ENCODE peak calls at places on chromosomes 11 and 22, in six cellular contexts. Y is kidney, K is A673, T is heart left ventricle, Q is mammary epithelial cell, L is HCT116. G is an unnamed sample.

GRCh38 chr11:15613231-15613630 is 498.5 kb downstream of the INSC start:
- DNase-seq in Y (no peak), L (no peak), Q (no peak), K (no peak), T (no peak), G (no peak)

GRCh38 chr11:131467645-131468270 is 97.3 kb downstream of the NTM start:
- DNase-seq in Q (no peak), Y (no peak), K (no peak), L (no peak), T (no peak), G (no peak)

GRCh38 chr11:72641900-72642814 is 32.1 kb downstream of the PDE2A start:
- DNase-seq in L (no peak), K (peak; percentile 37), Y (peak; percentile 83), T (peak; percentile 59), Q (peak; percentile 24), G (no peak)

GRCh38 chr11:834371-835316 is 1.9 kb downstream of the CD151 start:
- DNase-seq in L (peak; percentile 72), Q (peak; percentile 91), Y (peak; percentile 95), K (peak; percentile 78), T (peak; percentile 90), G (no peak)

GRCh38 chr11:76237914-76238313 is 31.6 kb upstream of the WNT11 start:
- DNase-seq in T (no peak), Y (no peak), K (peak; percentile 59), L (peak; percentile 48), Q (no peak), G (no peak)

GRCh38 chr11:131546218-131546895 is 175.9 kb downstream of the NTM start:
- DNase-seq in K (no peak), Y (no peak), Q (no peak), T (no peak), L (no peak), G (no peak)

GRCh38 chr11:75313457-75314272 is 37.8 kb downstream of the ARRB1 start:
- DNase-seq in L (no peak), Q (no peak), K (peak; percentile 92), Y (peak; percentile 86), T (peak; percentile 77), G (peak; percentile 38)

GRCh38 chr11:130698174-130698573 is 218.1 kb downstream of the SNX19 start:
- DNase-seq in T (no peak), Q (no peak), Y (no peak), K (no peak), L (no peak), G (no peak)

GRCh38 chr22:47133263-47133662 is 370.8 kb downstream of the TBC1D22A start:
- DNase-seq in L (no peak), Q (no peak), T (no peak), K (peak; percentile 10), Y (no peak), G (no peak)

GRCh38 chr11:96506953-96507354 is 117.1 kb downstream of the JRKL start:
- DNase-seq in L (no peak), Y (no peak), T (no peak), K (no peak), Q (no peak), G (no peak)

GRCh38 chr11:66011239-66011784 is 496 bp upstream of the CST6 start:
- DNase-seq in K (no peak), Y (peak; percentile 79), L (peak; percentile 91), Q (peak; percentile 97), T (no peak), G (no peak)

GRCh38 chr22:25199726-25200520 is at the start of gene CRYBB3:
- DNase-seq in L (no peak), T (no peak), Y (no peak), K (no peak), Q (no peak), G (no peak)

GRCh38 chr22:41857160-41857859 is 24.4 kb downstream of the SREBF2 start:
- DNase-seq in Y (no peak), Q (peak; percentile 88), K (peak; percentile 57), L (peak; percentile 65), T (peak; percentile 45), G (no peak)

GRCh38 chr11:64583296-64584262 is 7.4 kb upstream of the SLC22A12 start:
- DNase-seq in K (no peak), Q (no peak), T (peak; percentile 22), L (no peak), Y (peak; percentile 40), G (no peak)

GRCh38 chr11:1238767-1239595 is 16.1 kb downstream of the MUC5B start:
- DNase-seq in Y (no peak), T (no peak), K (no peak), Q (no peak), L (no peak), G (no peak)

GRCh38 chr11:19071255-19071654 is 10.7 kb upstream of the MRGPRX2 start:
- DNase-seq in T (peak; percentile 55), Y (peak; percentile 87), L (peak; percentile 77), K (peak; percentile 87), Q (peak; percentile 77), G (peak; percentile 40)

GRCh38 chr11:64153831-64154230 is 12.1 kb downstream of the MACROD1 start:
- DNase-seq in Q (no peak), K (no peak), T (no peak), L (no peak), Y (no peak), G (no peak)

GRCh38 chr22:45544588-45545170 is 42.0 kb downstream of the FBLN1 start:
- DNase-seq in L (no peak), Q (peak; percentile 49), T (peak; percentile 60), Y (no peak), K (no peak), G (no peak)

GRCh38 chr11:77200869-77201268 is 72.8 kb downstream of the MYO7A start:
- DNase-seq in Q (no peak), L (no peak), Y (no peak), K (no peak), T (no peak), G (no peak)

GRCh38 chr11:19934828-19935259 is 222.2 kb downstream of the NAV2 start:
- DNase-seq in Q (peak; percentile 53), T (no peak), Y (no peak), K (no peak), L (no peak), G (no peak)

GRCh38 chr11:15826826-15827225 is 529.5 kb downstream of the SOX6 start:
- DNase-seq in Q (peak; percentile 15), T (peak; percentile 35), Y (no peak), K (peak; percentile 83), L (peak; percentile 4), G (no peak)

GRCh38 chr11:33970984-33971466 is 79.1 kb upstream of the LMO2 start:
- DNase-seq in T (peak; percentile 42), Q (peak; percentile 42), K (peak; percentile 96), L (peak; percentile 64), Y (no peak), G (peak; percentile 39)

GRCh38 chr11:122601131-122602125 is 54.1 kb upstream of the UBASH3B start:
- DNase-seq in Y (no peak), K (no peak), Q (peak; percentile 41), T (no peak), L (no peak), G (no peak)

GRCh38 chr11:5808500-5809121 is at the start of gene OR52N2:
- DNase-seq in Y (peak; percentile 73), L (peak; percentile 61), T (peak; percentile 70), Q (peak; percentile 51), K (peak; percentile 73), G (peak; percentile 33)

GRCh38 chr11:8017894-8018741 is 31.0 kb downstream of the EIF3F start:
- DNase-seq in T (no peak), K (peak; percentile 7), L (no peak), Y (no peak), Q (no peak), G (peak; percentile 59)
- H3K27ac ChIP-seq in T (peak overlapping the region; percentile 84), K (no peak overlapping the region), L (no peak overlapping the region), Y (no peak overlapping the region), Q (no peak overlapping the region), G (peak overlapping the region; percentile 60)

GRCh38 chr22:37043828-37044538 is 7.6 kb upstream of the KCTD17 start:
- DNase-seq in T (peak; percentile 69), K (peak; percentile 38), L (peak; percentile 47), Q (peak; percentile 58), Y (peak; percentile 85), G (no peak)
- H3K27ac ChIP-seq in T (no peak overlapping the region), K (no peak overlapping the region), L (no peak overlapping the region), Q (no peak overlapping the region), Y (no peak overlapping the region), G (no peak overlapping the region)

GRCh38 chr22:43008921-43009320 is 6.0 kb downstream of the PACSIN2 start:
- DNase-seq in K (no peak), Q (no peak), T (no peak), Y (no peak), L (no peak), G (no peak)

GRCh38 chr22:43009444-43009843 is 5.5 kb downstream of the PACSIN2 start:
- DNase-seq in Q (no peak), Y (no peak), T (no peak), K (no peak), L (no peak), G (no peak)

GRCh38 chr22:43012390-43012789 is 2.6 kb downstream of the PACSIN2 start:
- DNase-seq in Y (no peak), Q (no peak), K (no peak), L (no peak), T (no peak), G (no peak)

GRCh38 chr22:43013355-43014061 is 1.4 kb downstream of the PACSIN2 start:
- DNase-seq in K (no peak), L (no peak), Y (no peak), Q (peak; percentile 56), T (no peak), G (no peak)

GRCh38 chr22:43011079-43011478 is 3.9 kb downstream of the PACSIN2 start:
- DNase-seq in K (no peak), Q (no peak), L (no peak), Y (no peak), T (no peak), G (no peak)
- H3K27ac ChIP-seq in K (no peak overlapping the region), Q (no peak overlapping the region), L (no peak overlapping the region), Y (peak overlapping the region; percentile 73), T (no peak overlapping the region), G (no peak overlapping the region)

GRCh38 chr11:111336062-111336461 is 37.7 kb downstream of the POU2AF3 start:
- DNase-seq in K (no peak), Y (no peak), T (no peak), Q (no peak), L (no peak), G (no peak)

GRCh38 chr11:111335596-111335995 is 37.2 kb downstream of the POU2AF3 start:
- DNase-seq in T (no peak), Q (peak; percentile 9), L (no peak), K (peak; percentile 52), Y (no peak), G (no peak)

GRCh38 chr11:111344032-111344431 is 35.0 kb downstream of the POU2AF1 start:
- DNase-seq in L (no peak), T (peak; percentile 76), Y (no peak), Q (peak; percentile 12), K (peak; percentile 39), G (no peak)

GRCh38 chr11:111336582-111337256 is 38.4 kb downstream of the POU2AF3 start:
- DNase-seq in L (no peak), Y (no peak), T (no peak), K (peak; percentile 99), Q (no peak), G (no peak)

DNA sequence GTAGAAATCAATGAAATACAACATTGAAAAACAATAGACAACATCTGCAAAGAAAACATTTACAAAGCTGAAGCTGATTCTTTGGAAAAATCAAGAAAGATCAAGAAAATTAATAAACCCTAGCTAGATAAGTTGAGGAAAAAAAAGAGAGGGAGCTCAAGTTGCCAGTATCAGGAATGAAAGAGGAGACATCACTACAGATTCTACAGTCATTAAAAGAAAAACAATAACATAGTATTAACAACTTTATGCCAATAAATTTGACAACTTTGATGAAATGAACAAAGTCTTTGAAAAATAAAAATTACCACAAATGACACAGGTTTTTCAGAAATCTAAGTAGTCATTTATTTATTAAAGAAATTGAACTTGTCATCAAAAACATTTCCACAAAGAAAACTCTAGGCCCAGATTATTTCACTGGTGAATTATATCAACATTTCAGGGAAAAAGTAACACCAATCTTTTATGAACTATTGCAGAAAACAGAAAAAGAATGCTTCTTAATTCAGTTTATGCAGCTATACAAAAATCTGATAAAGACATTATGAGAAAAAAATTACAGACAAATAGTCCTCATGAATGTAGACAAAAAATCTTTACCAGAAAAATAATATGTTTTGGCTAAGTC is 39.2 kb downstream of the POU2AF1 start:
- DNase-seq in L (no peak), T (no peak), K (no peak), Y (no peak), Q (no peak), G (no peak)
- H3K27ac ChIP-seq in L (no peak overlapping the region), T (no peak overlapping the region), K (no peak overlapping the region), Y (no peak overlapping the region), Q (no peak overlapping the region), G (no peak overlapping the region)